ENCODE peak calls at places on chromosomes 1 and 21, in five cellular contexts. A is tibial artery; R is stimulated activated CD8-positive, alpha-beta memory T cell treated with anti-CD3 and anti-CD28 coated beads, Interleukin-7, amount 100 ng/mL, for 1 hour; B is mesenchymal stem cell; H is T-cell. X is an unnamed sample.

GRCh38 chr21:37529649-37530048 is 163.1 kb downstream of the DYRK1A start:
- DNase-seq in R (no peak), H (no peak), A (no peak), B (no peak), X (no peak)

GRCh38 chr1:217747156-217747769 is 116.1 kb downstream of the SPATA17 start:
- DNase-seq in A (no peak), H (no peak), B (peak), R (no peak), X (peak)

GRCh38 chr1:246332078-246332477 is 175.0 kb downstream of the SMYD3 start:
- DNase-seq in A (no peak), R (no peak), B (no peak), H (no peak), X (no peak)

GRCh38 chr1:208787219-208787618 is 543.0 kb upstream of the PLXNA2 start:
- DNase-seq in A (no peak), H (no peak), R (no peak), B (no peak), X (no peak)

GRCh38 chr1:225431081-225431863 is 3.4 kb upstream of the LBR start:
- DNase-seq in H (no peak), R (no peak), A (no peak), B (no peak), X (no peak)

GRCh38 chr21:45998276-45998701 is 16.7 kb downstream of the COL6A1 start:
- DNase-seq in H (no peak), R (no peak), A (peak), B (no peak), X (no peak)

GRCh38 chr1:207890136-207890738 is 20.7 kb downstream of the CD34 start:
- DNase-seq in R (no peak), H (no peak), A (peak), B (peak), X (no peak)

GRCh38 chr1:25503551-25504426 is 39.6 kb upstream of the LDLRAP1 start:
- DNase-seq in A (peak), R (peak), B (no peak), H (peak), X (peak)

GRCh38 chr21:37593740-37594471 is 227.3 kb downstream of the DYRK1A start:
- DNase-seq in A (no peak), H (no peak), B (no peak), R (no peak), X (no peak)

GRCh38 chr1:175479521-175480342 is 263.7 kb downstream of the TNR start:
- DNase-seq in H (no peak), A (no peak), B (peak), R (no peak), X (no peak)

GRCh38 chr1:246113555-246114095 is 393.5 kb downstream of the SMYD3 start:
- DNase-seq in R (no peak), B (peak), A (no peak), H (no peak), X (no peak)

GRCh38 chr1:212974735-212975606 is 24.6 kb downstream of the VASH2 start:
- DNase-seq in B (no peak), A (no peak), H (no peak), R (no peak), X (no peak)

GRCh38 chr1:109908857-109909256 is 1.8 kb upstream of the CSF1 start:
- DNase-seq in H (no peak), B (no peak), A (no peak), R (no peak), X (no peak)

GRCh38 chr1:2466834-2467554 is 9.1 kb upstream of the PLCH2 start:
- DNase-seq in B (no peak), R (no peak), A (no peak), H (no peak), X (no peak)

GRCh38 chr1:168235937-168236336 is 10.1 kb downstream of the SFT2D2 start:
- DNase-seq in H (no peak), B (no peak), R (no peak), A (no peak), X (no peak)

GRCh38 chr1:147509786-147510360 is 31.4 kb upstream of the BCL9 start:
- DNase-seq in R (no peak), B (no peak), A (no peak), H (no peak), X (no peak)

GRCh38 chr1:18108313-18109057 is 887 bp downstream of the IGSF21 start:
- DNase-seq in R (no peak), B (no peak), A (no peak), H (no peak), X (no peak)

GRCh38 chr1:212749924-212750535 is 41.5 kb downstream of the NSL1 start:
- DNase-seq in B (peak), A (no peak), R (no peak), H (no peak), X (peak)

GRCh38 chr1:212669102-212669501 is 30.5 kb downstream of the BATF3 start:
- DNase-seq in R (no peak), A (no peak), B (peak), H (no peak), X (peak)

GRCh38 chr21:41767606-41768370 is 936 bp upstream of the RIPK4 start:
- DNase-seq in B (no peak), A (peak), H (no peak), R (no peak), X (no peak)

GRCh38 chr21:43921979-43922945 is 57.2 kb downstream of the AGPAT3 start:
- DNase-seq in H (peak), R (peak), A (no peak), B (peak), X (no peak)

GRCh38 chr1:53548031-53548491 is 88.9 kb downstream of the DMRTB1 start:
- DNase-seq in H (no peak), B (no peak), A (peak), R (no peak), X (no peak)

GRCh38 chr1:34163792-34164509 is 1.1 kb downstream of the CSMD2 start:
- DNase-seq in H (no peak), B (no peak), A (no peak), R (no peak), X (no peak)

GRCh38 chr1:212020975-212021374 is 14.4 kb downstream of the INTS7 start:
- DNase-seq in H (no peak), R (no peak), A (no peak), B (no peak), X (no peak)